ENCODE peak calls at places on chromosomes 7 and 10, in seven cellular contexts. O is tibial nerve, M is left lung, B is B cell, V is AG10803, X is glutamatergic neuron, I is endothelial cell of umbilical vein. S is an unnamed sample.
A peak's percentile ranks its signal among the peaks of the same experiment; 100 is the strongest.

GRCh38 chr7:6501586-6502564 is 49.4 kb downstream of the GRID2IP start:
- DNase-seq in I (no peak), M (no peak), X (no peak), B (no peak), V (no peak), O (no peak), S (peak; percentile 22)

GRCh38 chr7:138345567-138345966 is 114.5 kb upstream of the TRIM24 start:
- DNase-seq in B (no peak), V (no peak), I (no peak), M (no peak), O (no peak), X (no peak), S (no peak)

GRCh38 chr10:89679986-89680385 is 21.4 kb upstream of the KIF20B start:
- DNase-seq in I (no peak), B (no peak), O (no peak), M (no peak), V (no peak), X (no peak), S (no peak)

GRCh38 chr7:25968205-25968993 is 183.6 kb upstream of the NFE2L3 start:
- DNase-seq in M (no peak), X (no peak), I (no peak), O (no peak), B (peak; percentile 84), V (no peak), S (peak; percentile 62)

GRCh38 chr10:132997517-132998265 is 55.3 kb upstream of the CFAP46 start:
- DNase-seq in M (no peak), X (no peak), O (no peak), V (no peak), B (no peak), I (no peak), S (no peak)

GRCh38 chr7:111718886-111719285 is 156.6 kb upstream of the IMMP2L start:
- DNase-seq in V (no peak), X (no peak), I (no peak), O (no peak), B (no peak), M (no peak), S (no peak)

GRCh38 chr7:73439305-73439704 is 5.7 kb downstream of the FZD9 start:
- DNase-seq in X (no peak), M (no peak), V (no peak), I (no peak), O (no peak), B (no peak), S (no peak)

GRCh38 chr7:75920431-75921161 is 5.6 kb downstream of the POR start:
- DNase-seq in I (no peak), V (no peak), X (no peak), M (no peak), O (no peak), B (no peak), S (no peak)

GRCh38 chr7:20343211-20343610 is 12.5 kb downstream of the ITGB8 start:
- DNase-seq in V (no peak), O (no peak), B (no peak), M (no peak), X (no peak), I (no peak), S (no peak)

GRCh38 chr10:103926722-103927319 is 8.8 kb upstream of the STN1 start:
- DNase-seq in X (peak; percentile 49), O (no peak), I (no peak), V (no peak), M (no peak), B (no peak), S (no peak)

GRCh38 chr7:110397927-110398660 is 692.8 kb upstream of the LRRN3 start:
- DNase-seq in O (no peak), M (no peak), B (no peak), V (no peak), X (no peak), I (no peak), S (no peak)

GRCh38 chr7:44285561-44285960 is 39.8 kb downstream of the CAMK2B start:
- DNase-seq in V (no peak), B (no peak), I (no peak), M (peak; percentile 4), O (peak; percentile 4), X (peak; percentile 25), S (no peak)

GRCh38 chr10:122176232-122176865 is 94.7 kb upstream of the BTBD16 start:
- DNase-seq in X (no peak), B (no peak), I (no peak), O (no peak), M (no peak), V (no peak), S (no peak)

GRCh38 chr7:2199528-2199927 is 33.2 kb downstream of the MAD1L1 start:
- DNase-seq in M (peak; percentile 19), I (no peak), B (no peak), O (no peak), V (no peak), X (no peak), S (no peak)

GRCh38 chr10:80410122-80410521 is 1.8 kb downstream of the PRXL2A start:
- DNase-seq in X (no peak), O (no peak), B (no peak), I (peak; percentile 64), M (no peak), V (no peak), S (no peak)

GRCh38 chr7:106088014-106088413 is 24.1 kb downstream of the SYPL1 start:
- DNase-seq in O (no peak), I (peak; percentile 40), V (no peak), M (no peak), B (no peak), X (no peak), S (no peak)

GRCh38 chr7:92615861-92616260 is 25.7 kb upstream of the FAM133B start:
- DNase-seq in X (no peak), B (no peak), V (no peak), M (no peak), I (no peak), O (no peak), S (no peak)

GRCh38 chr10:119441921-119442757 is 100.4 kb downstream of the RGS10 start:
- DNase-seq in V (no peak), O (no peak), B (no peak), I (no peak), M (no peak), X (no peak), S (no peak)

GRCh38 chr7:5636446-5636835 is 145.0 kb downstream of the RNF216 start:
- DNase-seq in B (no peak), X (no peak), I (peak; percentile 51), V (peak; percentile 42), M (no peak), O (no peak), S (no peak)

GRCh38 chr10:115963848-115964247 is 309.2 kb downstream of the GFRA1 start:
- DNase-seq in V (no peak), X (no peak), M (no peak), I (no peak), B (no peak), O (no peak), S (no peak)

GRCh38 chr10:33295851-33296250 is 38.6 kb downstream of the NRP1 start:
- DNase-seq in O (no peak), V (peak; percentile 73), X (no peak), B (no peak), M (no peak), I (no peak), S (no peak)

GRCh38 chr7:149147730-149148653 is 739 bp downstream of the ZNF398 start:
- DNase-seq in B (peak; percentile 61), O (no peak), V (peak; percentile 54), I (peak; percentile 74), X (peak; percentile 71), M (no peak), S (peak; percentile 73)

GRCh38 chr7:143458263-143458662 is 15.0 kb downstream of the TAS2R60 start:
- DNase-seq in V (peak; percentile 91), O (no peak), I (no peak), M (no peak), B (no peak), X (no peak), S (no peak)

DNA sequence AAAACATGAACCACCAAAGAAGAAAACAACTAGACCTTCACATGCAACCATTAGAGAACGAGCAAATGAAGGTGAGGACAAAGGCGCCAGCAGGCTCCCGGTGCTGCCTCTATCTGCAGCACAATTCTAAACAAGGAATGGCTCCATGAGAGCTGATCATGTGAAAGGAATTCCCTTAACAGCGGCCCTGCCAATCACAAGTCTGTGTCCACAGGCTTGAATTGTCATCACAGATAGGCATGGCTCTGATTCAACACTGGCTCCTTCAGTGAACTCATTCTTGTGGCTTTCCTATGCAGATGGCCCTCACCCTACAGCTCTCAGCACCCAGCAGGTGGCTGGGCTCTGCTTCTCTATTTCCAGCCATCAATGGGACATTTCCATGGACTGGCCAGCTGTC is 36.3 kb downstream of the LAMB1 start:
- DNase-seq in M (no peak), V (peak; percentile 96), B (no peak), I (no peak), X (no peak), O (no peak), S (no peak)
- TF ChIP-seq CTCF in M (no peak), V (peak; percentile 26), B (no peak), I (no peak), X (no peak), O (no peak), S (no peak)

GRCh38 chr10:93601774-93602162 is 733 bp upstream of the RBP4 start:
- DNase-seq in O (no peak), B (no peak), X (no peak), I (no peak), V (no peak), M (no peak), S (no peak)
- TF ChIP-seq CTCF in O (no peak), B (no peak), X (no peak), I (no peak), V (no peak), M (no peak), S (no peak)

DNA sequence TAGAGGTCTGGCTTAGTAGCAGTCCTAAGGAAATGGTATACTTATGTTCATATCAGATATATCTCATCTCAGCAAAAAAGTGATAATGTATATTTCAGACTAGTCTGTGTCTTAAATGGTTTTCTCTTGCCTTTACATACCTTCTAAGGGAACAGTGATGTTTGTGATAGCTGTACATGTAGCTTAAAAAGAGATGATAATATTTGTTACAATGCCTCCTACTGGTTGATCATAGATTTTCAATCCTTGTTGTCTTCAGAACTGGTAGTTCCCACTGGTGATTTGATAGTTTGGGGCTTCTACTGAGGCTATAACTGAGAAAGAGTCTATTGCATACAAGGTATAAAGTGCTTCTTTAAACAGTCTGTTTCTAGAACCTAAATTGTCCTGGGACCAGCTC is 90.1 kb downstream of the BTRC start:
- DNase-seq in V (no peak), I (peak; percentile 32), X (no peak), M (no peak), O (no peak), B (no peak), S (no peak)
- TF ChIP-seq CTCF in V (peak; percentile 30), I (no peak), X (no peak), M (peak; percentile 11), O (no peak), B (no peak), S (no peak)

GRCh38 chr7:101321491-101322401 is at the start of gene IFT22:
- DNase-seq in M (peak; percentile 94), I (peak; percentile 86), O (peak; percentile 82), X (peak; percentile 95), V (peak; percentile 89), B (peak; percentile 94), S (peak; percentile 98)
- TF ChIP-seq CTCF in M (no peak), I (peak; percentile 36), O (no peak), X (no peak), V (peak; percentile 54), B (no peak), S (peak; percentile 18)

DNA sequence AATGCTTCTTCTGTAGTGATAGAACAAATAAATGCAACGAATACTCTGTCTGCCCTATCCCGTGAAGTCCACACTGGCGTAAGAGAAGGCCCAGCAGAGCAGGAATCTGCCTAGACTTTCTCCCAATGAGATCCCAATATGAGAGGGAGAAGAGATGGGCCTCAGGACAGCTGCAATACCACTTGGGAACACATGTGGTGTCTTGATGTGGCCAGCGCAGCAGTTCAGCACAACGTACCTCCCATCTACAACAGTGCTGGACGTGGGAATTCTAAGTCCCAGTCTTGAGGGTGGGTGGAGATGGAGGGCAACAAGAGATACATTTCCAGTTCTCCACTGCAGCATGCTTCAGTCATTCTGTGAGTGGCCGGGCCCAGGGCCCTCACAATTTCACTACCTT is 45.8 kb downstream of the FIGNL1 start:
- DNase-seq in I (no peak), O (no peak), B (no peak), V (no peak), M (no peak), X (no peak), S (no peak)
- TF ChIP-seq CTCF in I (peak; percentile 11), O (no peak), B (no peak), V (no peak), M (no peak), X (no peak), S (no peak)